ENCODE peak calls at places on chromosomes 12 and 14, in six cellular contexts. S is Kasumi-1, R is kidney tubule cell, U is progenitor cell of endocrine pancreas, C is NCI-H510A, A is Peyer's patch. L is an unnamed sample.
A peak's percentile ranks its signal among the peaks of the same experiment; 100 is the strongest.

GRCh38 chr12:108228746-108229145 is 99.7 kb downstream of the WSCD2 start:
- DNase-seq in U (no peak), S (no peak), R (no peak), C (no peak), A (no peak), L (no peak)

GRCh38 chr14:44428239-44428924 is 78.7 kb downstream of the FSCB start:
- DNase-seq in A (no peak), S (no peak), R (no peak), C (no peak), U (no peak), L (no peak)

GRCh38 chr14:93035917-93036651 is 79.6 kb downstream of the ITPK1 start:
- DNase-seq in S (no peak), A (no peak), U (no peak), R (peak; percentile 61), C (no peak), L (no peak)

GRCh38 chr12:91250273-91250672 is 67.7 kb upstream of the DCN start:
- DNase-seq in R (no peak), A (no peak), S (no peak), U (no peak), C (no peak), L (no peak)

GRCh38 chr12:75738486-75738885 is 227.1 kb upstream of the KRR1 start:
- DNase-seq in S (no peak), A (no peak), C (no peak), U (no peak), R (no peak), L (no peak)

GRCh38 chr14:61555056-61555838 is 140.1 kb upstream of the HIF1A start:
- DNase-seq in U (no peak), R (peak; percentile 58), S (no peak), C (no peak), A (no peak), L (no peak)

GRCh38 chr14:105525861-105526780 is at the start of gene TMEM121:
- DNase-seq in R (no peak), A (no peak), C (no peak), U (peak; percentile 39), S (no peak), L (peak; percentile 55)

GRCh38 chr12:69898236-69898635 is 73.2 kb downstream of the MYRFL start:
- DNase-seq in U (no peak), R (peak; percentile 6), A (no peak), S (no peak), C (no peak), L (no peak)

GRCh38 chr12:124440841-124441381 is 126.5 kb downstream of the NCOR2 start:
- DNase-seq in S (no peak), U (no peak), R (no peak), C (no peak), A (no peak), L (no peak)

GRCh38 chr12:117367006-117367638 is 5.7 kb upstream of the NOS1 start:
- DNase-seq in C (peak; percentile 37), S (peak; percentile 65), R (peak; percentile 71), A (peak; percentile 84), U (peak; percentile 82), L (peak; percentile 87)

GRCh38 chr14:63174760-63175191 is 29.5 kb upstream of the RHOJ start:
- DNase-seq in R (peak; percentile 56), C (peak; percentile 14), A (no peak), U (no peak), S (peak; percentile 34), L (peak; percentile 41)

GRCh38 chr14:23694085-23694975 is 58.2 kb downstream of the DHRS2 start:
- DNase-seq in A (no peak), S (peak; percentile 81), C (no peak), R (peak; percentile 3), U (no peak), L (peak; percentile 89)

GRCh38 chr12:14959463-14959862 is 1.9 kb downstream of the ARHGDIB start:
- DNase-seq in S (peak; percentile 14), R (no peak), A (no peak), C (no peak), U (no peak), L (no peak)

GRCh38 chr12:52404951-52405350 is 1.2 kb downstream of the KRT82 start:
- DNase-seq in R (no peak), A (no peak), S (no peak), U (no peak), C (no peak), L (no peak)

GRCh38 chr14:100555436-100556067 is 31.7 kb downstream of the BEGAIN start:
- DNase-seq in R (no peak), C (no peak), S (no peak), A (no peak), U (no peak), L (no peak)

L was measured in T47D.